ENCODE peak calls at places on chromosomes 11 and 22, in four cellular contexts. K, W, O and J are unnamed samples.

GRCh38 chr22:36383110-36383581 is 4.6 kb downstream of the MYH9 start:
- DNase-seq in O (no peak), K (no peak), W (no peak), J (peak)

GRCh38 chr11:119376197-119376847 is 5.2 kb downstream of the USP2 start:
- DNase-seq in O (no peak), W (no peak), K (no peak), J (no peak)

GRCh38 chr11:113377606-113378005 is 10.0 kb upstream of the ANKK1 start:
- DNase-seq in O (no peak), K (no peak), W (no peak), J (no peak)

GRCh38 chr11:7251836-7252682 is at the start of gene SYT9:
- DNase-seq in O (no peak), K (peak), W (no peak), J (no peak)

GRCh38 chr11:68153742-68154141 is 32.6 kb upstream of the CHKA start:
- DNase-seq in K (no peak), W (no peak), O (no peak), J (no peak)

GRCh38 chr22:17576475-17576874 is 13.2 kb downstream of the SLC25A18 start:
- DNase-seq in O (peak), W (no peak), K (no peak), J (peak)

GRCh38 chr11:78647986-78648875 is 73.6 kb upstream of the NARS2 start:
- DNase-seq in W (no peak), O (no peak), K (no peak), J (no peak)

GRCh38 chr11:69711824-69712801 is 8.3 kb upstream of the FGF19 start:
- DNase-seq in W (no peak), K (no peak), O (no peak), J (no peak)

GRCh38 chr11:70839851-70840250 is 412.5 kb downstream of the SHANK2 start:
- DNase-seq in O (no peak), W (no peak), K (no peak), J (no peak)

GRCh38 chr11:47186076-47186936 is at the start of gene PACSIN3:
- DNase-seq in K (peak), W (no peak), O (no peak), J (no peak)

GRCh38 chr11:75337195-75337654 is 14.2 kb downstream of the ARRB1 start:
- DNase-seq in W (no peak), K (no peak), O (no peak), J (no peak)

GRCh38 chr11:65186701-65187100 is 5.0 kb downstream of the CAPN1 start:
- DNase-seq in O (no peak), K (no peak), W (no peak), J (no peak)

GRCh38 chr22:39291501-39291900 is 27.9 kb downstream of the RPL3 start:
- DNase-seq in W (no peak), O (no peak), K (no peak), J (no peak)

GRCh38 chr11:60780065-60780464 is 5.1 kb upstream of the MS4A10 start:
- DNase-seq in O (no peak), W (no peak), K (no peak), J (no peak)

GRCh38 chr11:120054016-120054752 is 83.7 kb downstream of the TRIM29 start:
- DNase-seq in O (no peak), W (no peak), K (no peak), J (no peak)

GRCh38 chr11:62931501-62932278 is 10.5 kb upstream of the CHRM1 start:
- DNase-seq in K (no peak), O (no peak), W (no peak), J (no peak)

GRCh38 chr11:65781152-65781961 is 581 bp upstream of the AP5B1 start:
- DNase-seq in W (no peak), K (peak), O (no peak), J (no peak)

GRCh38 chr11:9601041-9601875 is 27.8 kb downstream of the WEE1 start:
- DNase-seq in O (no peak), K (no peak), W (no peak), J (peak)

GRCh38 chr22:39388261-39389011 is 11.1 kb upstream of the TAB1 start:
- DNase-seq in W (no peak), O (no peak), K (peak), J (no peak)

GRCh38 chr11:66159585-66159984 is 89.5 kb downstream of the PACS1 start:
- DNase-seq in K (no peak), W (no peak), O (no peak), J (no peak)

GRCh38 chr11:75351541-75352416 is at the start of gene ARRB1:
- DNase-seq in W (no peak), K (peak), O (no peak), J (no peak)

GRCh38 chr22:39773503-39773902 is 120.1 kb downstream of the ENTHD1 start:
- DNase-seq in W (no peak), O (no peak), K (no peak), J (no peak)

GRCh38 chr11:119891392-119891791 is 162.4 kb upstream of the NECTIN1 start:
- DNase-seq in W (no peak), K (no peak), O (no peak), J (no peak)

GRCh38 chr11:75522645-75523044 is 3.1 kb downstream of the GDPD5 start:
- DNase-seq in O (no peak), K (no peak), W (no peak), J (no peak)

GRCh38 chr11:80899381-80899780 is 1458.6 kb upstream of the TENM4 start:
- DNase-seq in K (no peak), O (no peak), W (no peak), J (peak)

GRCh38 chr22:30934053-30934452 is 34.5 kb downstream of the MORC2 start:
- DNase-seq in K (no peak), W (no peak), O (no peak), J (no peak)

GRCh38 chr22:50506611-50507420 is 686 bp downstream of the LMF2 start:
- DNase-seq in O (no peak), W (no peak), K (no peak), J (no peak)

GRCh38 chr22:37503850-37504249 is 15.4 kb downstream of the CARD10 start:
- DNase-seq in K (no peak), W (no peak), O (no peak), J (no peak)

GRCh38 chr11:94762208-94762607 is 5.9 kb upstream of the AMOTL1 start:
- DNase-seq in O (no peak), W (no peak), K (peak), J (no peak)

GRCh38 chr11:125941606-125942275 is 4.1 kb upstream of the VSIG10L2 start:
- DNase-seq in W (no peak), K (peak), O (no peak), J (no peak)

GRCh38 chr11:65506316-65506769 is 7.5 kb downstream of the MALAT1 start:
- DNase-seq in W (no peak), K (no peak), O (no peak), J (no peak)